ENCODE peak calls at places on chromosomes 13 and 19, in ten cellular contexts. F, P, D, H, Q, X, Y, E, U and V are unnamed samples.

GRCh38 chr13:81582381-81582780 is 1241.5 kb upstream of the SPRY2 start:
- DNase-seq in Q (no peak), X (no peak), U (no peak), P (no peak), H (no peak), E (no peak), Y (no peak), F (no peak), D (no peak), V (no peak)

GRCh38 chr19:51719251-51719901 is 4.4 kb downstream of the HAS1 start:
- DNase-seq in U (no peak), P (peak; percentile 69), F (peak; percentile 77), H (no peak), X (no peak), Q (no peak), D (no peak), E (no peak), Y (no peak), V (no peak)

GRCh38 chr19:33773704-33774624 is 22.7 kb upstream of the KCTD15 start:
- DNase-seq in H (no peak), E (no peak), Y (no peak), X (no peak), F (no peak), Q (no peak), P (no peak), D (no peak), U (no peak), V (no peak)

GRCh38 chr13:50403311-50403710 is 388.1 kb downstream of the KCNRG start:
- DNase-seq in Q (no peak), E (no peak), Y (no peak), F (no peak), X (no peak), H (no peak), D (no peak), P (no peak), U (peak; percentile 21), V (no peak)

GRCh38 chr19:7506385-7507328 is 9.2 kb upstream of the ZNF358 start:
- DNase-seq in Y (peak; percentile 36), E (peak; percentile 61), F (peak; percentile 65), D (no peak), Q (no peak), H (no peak), X (peak; percentile 64), P (peak; percentile 98), U (no peak), V (no peak)

GRCh38 chr13:110882972-110883371 is 31.9 kb downstream of the ANKRD10 start:
- DNase-seq in D (no peak), H (no peak), E (no peak), P (no peak), X (no peak), Y (no peak), F (no peak), U (no peak), Q (no peak), V (no peak)

GRCh38 chr19:2542341-2543069 is 66.6 kb downstream of the GADD45B start:
- DNase-seq in P (no peak), E (peak; percentile 83), F (no peak), Y (no peak), H (no peak), X (no peak), Q (no peak), D (no peak), U (no peak), V (no peak)

GRCh38 chr13:27792393-27793218 is at the start of gene GSX1:
- DNase-seq in U (peak; percentile 73), P (peak; percentile 87), F (peak; percentile 88), H (peak; percentile 25), E (peak; percentile 51), D (peak; percentile 85), X (peak; percentile 51), Y (peak; percentile 24), Q (no peak), V (no peak)

GRCh38 chr19:35781650-35782049 is 6.3 kb downstream of the ARHGAP33 start:
- DNase-seq in F (no peak), H (no peak), X (no peak), Y (no peak), E (no peak), D (no peak), U (no peak), Q (no peak), P (peak; percentile 75), V (no peak)

GRCh38 chr13:50129923-50130685 is 114.9 kb downstream of the KCNRG start:
- DNase-seq in X (no peak), D (no peak), H (no peak), U (peak; percentile 39), P (peak; percentile 77), F (peak; percentile 80), E (no peak), Q (no peak), Y (peak; percentile 21), V (no peak)

GRCh38 chr13:27128825-27129627 is 42.6 kb downstream of the USP12 start:
- DNase-seq in D (no peak), E (no peak), H (no peak), Q (no peak), P (no peak), X (no peak), Y (no peak), U (no peak), F (no peak), V (no peak)

GRCh38 chr13:104961246-104961645 is 1574.2 kb downstream of the EFNB2 start:
- DNase-seq in P (no peak), X (no peak), D (no peak), U (no peak), H (no peak), F (no peak), Y (no peak), E (no peak), Q (no peak), V (no peak)

GRCh38 chr19:34276614-34277013 is 22.3 kb downstream of the GARRE1 start:
- DNase-seq in P (no peak), U (no peak), X (no peak), D (no peak), E (no peak), H (no peak), Y (no peak), F (no peak), Q (no peak), V (no peak)

GRCh38 chr13:48892311-48892710 is 83.4 kb upstream of the FNDC3A start:
- DNase-seq in P (no peak), X (peak; percentile 41), U (no peak), H (no peak), F (no peak), E (peak; percentile 76), Q (no peak), D (no peak), Y (peak; percentile 39), V (no peak)

GRCh38 chr19:33282036-33282686 is 20.2 kb downstream of the CEBPA start:
- DNase-seq in Y (no peak), U (no peak), D (no peak), H (no peak), P (no peak), X (no peak), F (no peak), Q (no peak), E (no peak), V (no peak)

GRCh38 chr13:112064222-112064621 is 2.7 kb upstream of the SOX1 start:
- DNase-seq in H (no peak), D (no peak), P (no peak), Q (no peak), F (no peak), X (no peak), E (no peak), U (no peak), Y (no peak), V (no peak)

GRCh38 chr19:19427935-19428334 is 22.5 kb downstream of the GATAD2A start:
- DNase-seq in Q (no peak), U (no peak), X (no peak), D (no peak), Y (no peak), F (no peak), E (no peak), P (no peak), H (no peak), V (no peak)

GRCh38 chr19:16258440-16258903 is 60.8 kb downstream of the AP1M1 start:
- DNase-seq in X (no peak), H (no peak), P (no peak), D (no peak), E (peak; percentile 14), U (no peak), Q (no peak), Y (no peak), F (no peak), V (no peak)

GRCh38 chr19:5960005-5961001 is 17.6 kb downstream of the RANBP3 start:
- DNase-seq in F (peak; percentile 75), D (no peak), Q (no peak), Y (no peak), U (no peak), P (no peak), X (no peak), H (no peak), E (no peak), V (no peak)

GRCh38 chr13:45473627-45474026 is 8.9 kb downstream of the COG3 start:
- DNase-seq in H (no peak), D (no peak), Q (no peak), X (no peak), P (no peak), F (no peak), U (peak; percentile 12), Y (no peak), E (peak; percentile 7), V (no peak)

GRCh38 chr19:10808937-10809655 is 26.9 kb downstream of the TMED1 start:
- DNase-seq in U (no peak), P (no peak), Y (no peak), D (no peak), X (no peak), E (peak; percentile 54), F (no peak), H (no peak), Q (no peak), V (no peak)

GRCh38 chr13:46716821-46717220 is 80.1 kb downstream of the ESD start:
- DNase-seq in H (no peak), Q (no peak), F (no peak), D (no peak), Y (no peak), E (no peak), U (no peak), X (no peak), P (no peak), V (no peak)

GRCh38 chr19:10193666-10194499 is 870 bp downstream of the DNMT1 start:
- DNase-seq in F (no peak), P (peak; percentile 80), H (no peak), E (peak; percentile 31), Q (peak; percentile 26), Y (no peak), U (peak; percentile 40), D (peak; percentile 16), X (peak; percentile 74), V (no peak)

GRCh38 chr13:113551081-113552000 is 33.2 kb upstream of the TFDP1 start:
- DNase-seq in E (no peak), F (no peak), X (no peak), H (no peak), D (no peak), Y (no peak), Q (no peak), U (no peak), P (peak; percentile 23), V (no peak)